ENCODE peak calls at places on chromosomes 1 and 21, in seven cellular contexts. W, S, A, K, C, O and D are unnamed samples.
A peak's percentile ranks its signal among the peaks of the same experiment; 100 is the strongest.

GRCh38 chr1:7621334-7622219 is 149.5 kb upstream of the VAMP3 start:
- DNase-seq in W (no peak), S (no peak), A (no peak), K (peak; percentile 18), C (peak; percentile 10), O (no peak), D (no peak)

GRCh38 chr21:34989337-34990151 is 59.6 kb downstream of the RUNX1 start:
- DNase-seq in W (no peak), S (peak; percentile 56), A (no peak), K (no peak), C (no peak), O (no peak), D (no peak)

GRCh38 chr1:37945743-37946702 is 830 bp downstream of the INPP5B start:
- DNase-seq in W (peak; percentile 59), S (peak; percentile 97), A (peak; percentile 41), K (peak; percentile 98), C (peak; percentile 46), O (peak; percentile 96), D (peak; percentile 9)

GRCh38 chr1:226100436-226101347 is 38.2 kb downstream of the H3-3A start:
- DNase-seq in W (no peak), S (peak; percentile 85), A (peak; percentile 49), K (peak; percentile 60), C (peak; percentile 67), O (peak; percentile 55), D (no peak)

GRCh38 chr1:204301171-204301957 is 58.4 kb downstream of the PLEKHA6 start:
- DNase-seq in W (no peak), S (no peak), A (no peak), K (no peak), C (no peak), O (no peak), D (no peak)

GRCh38 chr1:38608202-38608864 is 251.2 kb downstream of the RRAGC start:
- DNase-seq in W (no peak), S (no peak), A (no peak), K (peak; percentile 34), C (no peak), O (no peak), D (no peak)

GRCh38 chr1:187892640-187893039 is 1063.9 kb downstream of the PLA2G4A start:
- DNase-seq in W (no peak), S (no peak), A (no peak), K (no peak), C (no peak), O (no peak), D (no peak)

GRCh38 chr1:81213279-81213678 is 587.5 kb upstream of the ADGRL2 start:
- DNase-seq in W (no peak), S (no peak), A (no peak), K (no peak), C (no peak), O (no peak), D (no peak)

GRCh38 chr1:185560760-185561159 is 173.4 kb upstream of the HMCN1 start:
- DNase-seq in W (no peak), S (no peak), A (no peak), K (no peak), C (no peak), O (no peak), D (no peak)

GRCh38 chr1:194300776-194301175 is 1114.4 kb upstream of the B3GALT2 start:
- DNase-seq in W (no peak), S (no peak), A (no peak), K (no peak), C (no peak), O (no peak), D (no peak)

GRCh38 chr1:208052135-208052534 is 141.2 kb upstream of the CD34 start:
- DNase-seq in W (no peak), S (no peak), A (no peak), K (no peak), C (no peak), O (no peak), D (no peak)

GRCh38 chr1:247077234-247077633 is 1.4 kb downstream of the ZNF670 start:
- DNase-seq in W (no peak), S (peak; percentile 27), A (no peak), K (peak; percentile 12), C (no peak), O (peak; percentile 28), D (no peak)

GRCh38 chr1:207925210-207925609 is 14.3 kb upstream of the CD34 start:
- DNase-seq in W (no peak), S (peak; percentile 49), A (no peak), K (peak; percentile 58), C (no peak), O (peak; percentile 60), D (no peak)

GRCh38 chr1:198575715-198576641 is 35.5 kb upstream of the ATP6V1G3 start:
- DNase-seq in W (no peak), S (no peak), A (no peak), K (no peak), C (no peak), O (no peak), D (no peak)

GRCh38 chr1:164804366-164804765 is 245.4 kb downstream of the PBX1 start:
- DNase-seq in W (no peak), S (no peak), A (no peak), K (no peak), C (no peak), O (no peak), D (no peak)

GRCh38 chr1:15308135-15308534 is 61.1 kb downstream of the FHAD1 start:
- DNase-seq in W (no peak), S (no peak), A (no peak), K (no peak), C (peak; percentile 61), O (no peak), D (no peak)

GRCh38 chr1:15304708-15305326 is 57.8 kb downstream of the FHAD1 start:
- DNase-seq in W (no peak), S (peak; percentile 34), A (peak; percentile 76), K (peak; percentile 42), C (peak; percentile 85), O (peak; percentile 16), D (no peak)

GRCh38 chr1:15303912-15304311 is 56.9 kb downstream of the FHAD1 start:
- DNase-seq in W (no peak), S (no peak), A (no peak), K (no peak), C (no peak), O (no peak), D (no peak)

GRCh38 chr1:15308621-15309027 is 61.6 kb downstream of the FHAD1 start:
- DNase-seq in W (no peak), S (no peak), A (no peak), K (no peak), C (peak; percentile 66), O (no peak), D (no peak)

DNA sequence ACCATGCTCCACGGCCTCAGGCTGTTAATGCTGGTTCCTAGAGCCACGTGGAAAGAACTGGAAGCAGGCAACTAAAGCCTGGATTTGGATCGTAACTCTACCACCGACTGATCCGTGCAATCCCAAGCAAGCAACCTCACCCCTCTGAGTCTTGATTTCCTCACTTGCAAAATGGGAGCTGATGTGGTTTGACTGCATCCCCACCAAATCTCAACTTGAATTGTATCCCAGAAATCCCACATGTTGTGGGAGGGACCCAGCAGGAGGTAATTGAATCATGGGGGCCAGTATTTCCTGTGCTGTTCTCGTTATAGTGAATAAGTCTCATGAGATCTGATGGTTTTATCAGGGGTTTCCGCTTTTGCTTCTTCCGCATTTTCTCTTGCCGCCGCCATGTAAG is 58.3 kb downstream of the FHAD1 start:
- DNase-seq in W (no peak), S (peak; percentile 41), A (no peak), K (peak; percentile 20), C (no peak), O (peak; percentile 66), D (no peak)
- H3K4me3 ChIP-seq in W (no peak overlapping the region), S (no peak overlapping the region), A (no peak overlapping the region), K (no peak overlapping the region), C (no peak overlapping the region), O (no peak overlapping the region), D (no peak overlapping the region)

GRCh38 chr1:233614743-233615521 is 1.0 kb downstream of the KCNK1 start:
- DNase-seq in W (no peak), S (no peak), A (peak; percentile 40), K (no peak), C (peak; percentile 32), O (no peak), D (no peak)

GRCh38 chr1:233614173-233614742 is 352 bp downstream of the KCNK1 start:
- DNase-seq in W (no peak), S (peak; percentile 47), A (peak; percentile 56), K (peak; percentile 56), C (peak; percentile 60), O (peak; percentile 45), D (no peak)

GRCh38 chr1:233613252-233614172 is at the start of gene KCNK1:
- DNase-seq in W (peak; percentile 75), S (peak; percentile 94), A (peak; percentile 86), K (peak; percentile 94), C (peak; percentile 89), O (peak; percentile 85), D (peak; percentile 81)

GRCh38 chr1:233617025-233617424 is 3.1 kb downstream of the KCNK1 start:
- DNase-seq in W (no peak), S (no peak), A (no peak), K (no peak), C (no peak), O (no peak), D (no peak)

DNA sequence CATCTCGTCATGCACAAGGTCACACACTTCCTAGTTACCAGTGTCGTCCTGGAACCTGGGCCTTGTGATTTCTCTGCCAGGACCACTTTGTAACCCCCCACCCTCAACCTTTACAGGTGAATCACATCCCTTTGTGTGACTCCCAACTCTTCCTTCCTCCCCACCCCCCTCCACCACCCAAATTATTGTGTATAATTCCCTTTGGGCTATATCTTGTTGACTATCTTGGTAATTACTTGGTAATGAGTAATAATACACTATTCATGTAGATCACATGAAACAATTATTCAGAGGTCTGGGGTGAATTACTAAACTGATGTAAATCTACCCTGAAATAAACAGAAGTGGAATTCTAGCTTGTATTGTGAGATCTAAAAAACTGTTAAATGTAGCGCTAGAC is 1.7 kb downstream of the KCNK1 start:
- DNase-seq in W (no peak), S (no peak), A (no peak), K (no peak), C (no peak), O (no peak), D (no peak)
- H3K4me3 ChIP-seq in W (no peak overlapping the region), S (peak overlapping the region; percentile 92), A (peak overlapping the region; percentile 67), K (no peak overlapping the region), C (no peak overlapping the region), O (no peak overlapping the region), D (peak overlapping the region; percentile 96)

GRCh38 chr1:200041337-200042118 is 14.0 kb downstream of the NR5A2 start:
- DNase-seq in W (no peak), S (no peak), A (peak; percentile 52), K (no peak), C (peak; percentile 48), O (no peak), D (no peak)

GRCh38 chr1:200040516-200041138 is 13.1 kb downstream of the NR5A2 start:
- DNase-seq in W (no peak), S (no peak), A (peak; percentile 68), K (peak; percentile 35), C (peak; percentile 70), O (no peak), D (no peak)

GRCh38 chr1:200042437-200043329 is 15.2 kb downstream of the NR5A2 start:
- DNase-seq in W (no peak), S (no peak), A (peak; percentile 75), K (no peak), C (peak; percentile 85), O (no peak), D (no peak)

GRCh38 chr1:200043330-200043668 is 15.8 kb downstream of the NR5A2 start:
- DNase-seq in W (no peak), S (no peak), A (no peak), K (no peak), C (no peak), O (no peak), D (no peak)

GRCh38 chr1:200042119-200042436 is 14.6 kb downstream of the NR5A2 start:
- DNase-seq in W (no peak), S (no peak), A (no peak), K (no peak), C (no peak), O (no peak), D (no peak)
- H3K4me3 ChIP-seq in W (no peak overlapping the region), S (no peak overlapping the region), A (peak overlapping the region; percentile 72), K (peak overlapping the region; percentile 39), C (peak overlapping the region; percentile 40), O (peak overlapping the region; percentile 67), D (no peak overlapping the region)

GRCh38 chr1:16212251-16212961 is at the start of gene ARHGEF19:
- DNase-seq in W (no peak), S (no peak), A (peak; percentile 84), K (no peak), C (peak; percentile 87), O (no peak), D (no peak)
- H3K4me3 ChIP-seq in W (no peak within 1 kb of the TSS), S (no peak within 1 kb of the TSS), A (peak within 1 kb of the TSS; percentile 21), K (no peak within 1 kb of the TSS), C (no peak within 1 kb of the TSS), O (no peak within 1 kb of the TSS), D (no peak within 1 kb of the TSS)